ENCODE peak calls at places on chromosomes 7 and 10, in five cellular contexts. Y is naive thymus-derived CD4-positive, alpha-beta T cell; B is AG04449; N is aorta; M is right cardiac atrium. K is an unnamed sample.
A peak's percentile ranks its signal among the peaks of the same experiment; 100 is the strongest.

GRCh38 chr10:3010819-3011422 is 56.4 kb upstream of the PFKP start:
- DNase-seq in Y (no peak), B (no peak), N (no peak), M (no peak), K (no peak)

GRCh38 chr7:26375604-26376207 is 84.0 kb downstream of the SNX10 start:
- DNase-seq in Y (no peak), B (no peak), N (no peak), M (no peak), K (no peak)

GRCh38 chr7:117186631-117187030 is 136.2 kb downstream of the WNT2 start:
- DNase-seq in Y (no peak), B (no peak), N (no peak), M (no peak), K (no peak)

GRCh38 chr7:84083846-84084245 is 110.7 kb downstream of the SEMA3A start:
- DNase-seq in Y (no peak), B (no peak), N (no peak), M (no peak), K (no peak)

GRCh38 chr7:122482212-122482611 is 177.7 kb upstream of the FEZF1 start:
- DNase-seq in Y (no peak), B (no peak), N (no peak), M (no peak), K (no peak)

GRCh38 chr10:78964952-78965633 is 103.7 kb upstream of the ZMIZ1 start:
- DNase-seq in Y (no peak), B (no peak), N (peak; percentile 81), M (no peak), K (no peak)

GRCh38 chr10:98457762-98458161 is 11.0 kb upstream of the HPS1 start:
- DNase-seq in Y (no peak), B (no peak), N (no peak), M (no peak), K (no peak)

GRCh38 chr10:44261710-44262455 is 123.0 kb downstream of the CXCL12 start:
- DNase-seq in Y (no peak), B (no peak), N (no peak), M (peak; percentile 77), K (no peak)

GRCh38 chr7:98754041-98754479 is 115.8 kb downstream of the TMEM130 start:
- DNase-seq in Y (no peak), B (no peak), N (no peak), M (no peak), K (no peak)

GRCh38 chr7:76217942-76218566 is 16.4 kb downstream of the SRRM3 start:
- DNase-seq in Y (no peak), B (no peak), N (no peak), M (no peak), K (no peak)

GRCh38 chr7:23895666-23896096 is 185.7 kb downstream of the STK31 start:
- DNase-seq in Y (no peak), B (peak; percentile 51), N (no peak), M (no peak), K (no peak)

GRCh38 chr7:6226194-6226799 is 46.1 kb downstream of the CYTH3 start:
- DNase-seq in Y (no peak), B (no peak), N (no peak), M (no peak), K (no peak)

GRCh38 chr7:154296443-154296842 is 244.2 kb downstream of the DPP6 start:
- DNase-seq in Y (no peak), B (no peak), N (no peak), M (no peak), K (no peak)

GRCh38 chr7:44398953-44399574 is 73.7 kb upstream of the CAMK2B start:
- DNase-seq in Y (no peak), B (no peak), N (no peak), M (no peak), K (peak; percentile 64)

GRCh38 chr7:79787623-79788022 is 334.2 kb upstream of the MAGI2 start:
- DNase-seq in Y (no peak), B (no peak), N (no peak), M (no peak), K (no peak)

GRCh38 chr7:99752354-99752753 is 17.4 kb upstream of the CYP3A7 start:
- DNase-seq in Y (no peak), B (no peak), N (no peak), M (no peak), K (no peak)

GRCh38 chr10:87092356-87092860 is 2.2 kb downstream of the GLUD1 start:
- DNase-seq in Y (peak; percentile 10), B (no peak), N (no peak), M (no peak), K (no peak)

GRCh38 chr10:14476641-14477407 is 146.1 kb upstream of the FRMD4A start:
- DNase-seq in Y (no peak), B (peak; percentile 23), N (no peak), M (no peak), K (no peak)

GRCh38 chr7:16268821-16269768 is 152.2 kb downstream of the CRPPA start:
- DNase-seq in Y (no peak), B (peak; percentile 12), N (no peak), M (no peak), K (peak; percentile 41)

GRCh38 chr10:85791846-85792532 is 574.6 kb downstream of the GRID1 start:
- DNase-seq in Y (no peak), B (no peak), N (no peak), M (no peak), K (no peak)

GRCh38 chr7:114660007-114660406 is 245.4 kb downstream of the FOXP2 start:
- DNase-seq in Y (no peak), B (no peak), N (no peak), M (no peak), K (no peak)

GRCh38 chr10:68095176-68095575 is 14.1 kb upstream of the MYPN start:
- DNase-seq in Y (no peak), B (peak; percentile 70), N (no peak), M (no peak), K (no peak)

GRCh38 chr10:102660891-102661613 is 16.8 kb downstream of the TRIM8 start:
- DNase-seq in Y (peak; percentile 43), B (no peak), N (peak; percentile 85), M (peak; percentile 89), K (no peak)

GRCh38 chr7:139673762-139674161 is 104.0 kb downstream of the HIPK2 start:
- DNase-seq in Y (no peak), B (no peak), N (no peak), M (no peak), K (no peak)

GRCh38 chr10:79314761-79315601 is 32.3 kb upstream of the PPIF start:
- DNase-seq in Y (no peak), B (no peak), N (peak; percentile 58), M (peak; percentile 42), K (no peak)

GRCh38 chr10:103769176-103769575 is 86.2 kb downstream of the SH3PXD2A start:
- DNase-seq in Y (no peak), B (no peak), N (no peak), M (no peak), K (no peak)

GRCh38 chr10:84176351-84176750 is 2.8 kb downstream of the GPR15LG start:
- DNase-seq in Y (no peak), B (no peak), N (no peak), M (no peak), K (no peak)

GRCh38 chr7:150388306-150388705 is 9.2 kb downstream of the ZNF775 start:
- DNase-seq in Y (no peak), B (no peak), N (no peak), M (no peak), K (no peak)

GRCh38 chr10:21352886-21353285 is 172.6 kb downstream of the SKIDA1 start:
- DNase-seq in Y (no peak), B (no peak), N (no peak), M (no peak), K (no peak)

GRCh38 chr7:87330942-87331341 is 14.5 kb upstream of the CROT start:
- DNase-seq in Y (no peak), B (no peak), N (no peak), M (no peak), K (no peak)

GRCh38 chr7:76346097-76346496 is 12.7 kb downstream of the YWHAG start:
- DNase-seq in Y (no peak), B (no peak), N (no peak), M (no peak), K (no peak)

GRCh38 chr10:126646101-126646500 is 24.4 kb downstream of the C10orf90 start:
- DNase-seq in Y (no peak), B (no peak), N (no peak), M (no peak), K (peak; percentile 42)

GRCh38 chr10:59838390-59838789 is 68.0 kb downstream of the CCDC6 start:
- DNase-seq in Y (no peak), B (no peak), N (no peak), M (no peak), K (no peak)

GRCh38 chr7:50807026-50807730 is 24.5 kb upstream of the GRB10 start:
- DNase-seq in Y (no peak), B (no peak), N (peak; percentile 41), M (no peak), K (no peak)

GRCh38 chr10:131644864-131645658 is 255.7 kb upstream of the PPP2R2D start:
- DNase-seq in Y (no peak), B (no peak), N (no peak), M (no peak), K (no peak)

GRCh38 chr10:107025676-107026075 is 138.8 kb downstream of the SORCS1 start:
- DNase-seq in Y (no peak), B (no peak), N (no peak), M (no peak), K (no peak)

DNA sequence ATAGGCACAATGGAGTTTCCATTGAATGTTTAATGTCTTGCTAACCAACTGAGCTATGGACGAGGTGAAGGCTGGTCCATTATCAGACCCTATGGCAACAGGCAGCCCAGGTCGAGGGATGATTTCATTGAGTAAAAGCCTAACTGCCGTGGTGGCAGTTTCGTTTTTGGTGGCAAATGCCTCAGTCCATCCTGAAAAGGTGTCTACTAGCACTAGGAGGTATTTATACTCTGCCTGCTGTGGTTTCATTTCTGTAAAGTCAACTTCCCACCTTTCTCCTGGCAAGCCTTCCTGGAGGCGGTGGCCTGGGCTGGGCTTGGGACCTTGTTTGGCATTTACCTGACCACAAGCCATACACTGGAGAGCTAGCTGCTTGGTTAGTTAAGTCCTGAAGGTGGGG is 75.8 kb downstream of the PRR15 start:
- DNase-seq in Y (no peak), B (no peak), N (no peak), M (no peak), K (no peak)
- H3K4me3 ChIP-seq in Y (no peak overlapping the region), B (no peak overlapping the region), N (no peak overlapping the region), M (no peak overlapping the region), K (no peak overlapping the region)

GRCh38 chr10:17199351-17199804 is 2.1 kb downstream of the TRDMT1 start:
- DNase-seq in Y (no peak), B (no peak), N (no peak), M (no peak), K (no peak)
- H3K4me3 ChIP-seq in Y (no peak overlapping the region), B (peak overlapping the region; percentile 69), N (peak overlapping the region; percentile 24), M (peak overlapping the region; percentile 60), K (peak overlapping the region; percentile 23)

DNA sequence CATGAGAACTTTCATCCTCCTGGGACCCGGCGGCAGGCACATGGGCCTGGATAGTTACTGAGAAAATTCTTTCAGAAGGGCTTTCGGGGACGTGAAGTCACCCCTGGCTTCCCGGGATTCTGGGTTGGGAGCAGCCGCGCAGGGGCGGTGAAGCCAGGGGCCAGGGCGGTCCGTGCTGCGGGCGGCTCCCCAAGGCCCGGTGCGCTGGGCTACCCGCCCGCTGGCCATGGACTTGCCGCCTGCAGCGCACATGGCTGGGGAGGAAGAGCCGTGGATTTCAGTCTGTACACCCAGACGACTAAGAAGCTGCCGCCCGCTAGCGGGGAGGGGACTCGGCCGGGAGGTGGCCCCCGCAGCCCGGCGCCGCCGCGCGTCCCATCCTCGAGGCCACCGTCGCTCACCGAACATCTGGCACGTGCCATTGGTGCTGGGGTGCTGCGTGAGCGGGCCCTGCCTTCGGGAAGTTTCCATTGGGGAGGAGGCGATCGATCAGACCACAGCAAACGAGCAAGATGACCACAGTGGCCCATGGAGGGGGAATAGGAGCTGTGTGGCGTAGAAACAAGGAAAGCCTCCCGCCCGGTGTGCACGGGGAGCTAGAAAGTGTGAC is 64.5 kb downstream of the TMEM209 start:
- DNase-seq in Y (no peak), B (no peak), N (no peak), M (peak; percentile 67), K (no peak)
- H3K4me3 ChIP-seq in Y (peak overlapping the region; percentile 79), B (no peak overlapping the region), N (no peak overlapping the region), M (no peak overlapping the region), K (no peak overlapping the region)

GRCh38 chr7:155808551-155809331 is 3.5 kb downstream of the SHH start:
- DNase-seq in Y (no peak), B (no peak), N (no peak), M (no peak), K (no peak)
- H3K4me3 ChIP-seq in Y (no peak overlapping the region), B (no peak overlapping the region), N (no peak overlapping the region), M (no peak overlapping the region), K (no peak overlapping the region)

K was measured in skeletal muscle cell.